ENCODE peak calls at places on chromosomes 7 and 10, in ten cellular contexts. E is spleen, A is endothelial cell of umbilical vein, Z is GM12891, N is sigmoid colon, I is transverse colon, P is stomach, H is GM12892, D is H1, Q is upper lobe of left lung. B is an unnamed sample.

GRCh38 chr7:142563470-142563869 is 185.8 kb upstream of the PRSS1 start:
- DNase-seq in E (no peak), I (no peak), H (no peak), P (no peak), Q (no peak), N (no peak), A (no peak), D (no peak), Z (no peak), B (no peak)

GRCh38 chr7:24573008-24573553 is at the start of gene PALS2:
- DNase-seq in E (peak), A (peak), D (peak), I (peak), N (peak), Z (peak), Q (peak), P (peak), H (peak), B (peak)

GRCh38 chr10:71646051-71646450 is 73.5 kb downstream of the C10orf105 start:
- DNase-seq in E (no peak), A (no peak), D (no peak), H (no peak), I (no peak), Q (no peak), Z (no peak), N (no peak), P (no peak), B (no peak)

GRCh38 chr7:32531402-32531801 is 36.1 kb downstream of the AVL9 start:
- DNase-seq in E (no peak), N (no peak), Q (no peak), H (no peak), D (no peak), P (no peak), I (no peak), Z (no peak), A (no peak), B (no peak)

GRCh38 chr7:48154792-48155413 is 16.4 kb upstream of the ABCA13 start:
- DNase-seq in I (peak), P (no peak), Q (no peak), A (peak), H (no peak), N (no peak), Z (no peak), E (no peak), D (no peak), B (no peak)

GRCh38 chr10:3099291-3100092 is 32.1 kb downstream of the PFKP start:
- DNase-seq in I (no peak), N (no peak), Z (no peak), A (no peak), Q (no peak), H (no peak), D (no peak), P (no peak), E (no peak), B (no peak)

GRCh38 chr10:117740088-117740487 is 197.5 kb downstream of the EMX2 start:
- DNase-seq in P (no peak), D (no peak), Q (no peak), H (no peak), I (no peak), E (no peak), N (no peak), Z (no peak), A (no peak), B (no peak)

GRCh38 chr10:86440874-86441838 is 74.6 kb upstream of the GRID1 start:
- DNase-seq in I (no peak), Q (no peak), Z (no peak), D (no peak), E (no peak), N (no peak), H (no peak), A (peak), P (no peak), B (no peak)

GRCh38 chr7:8625612-8626011 is 192.2 kb downstream of the NXPH1 start:
- DNase-seq in Q (no peak), H (no peak), P (no peak), I (no peak), Z (no peak), N (no peak), A (no peak), E (no peak), D (no peak), B (no peak)

GRCh38 chr7:100545636-100546128 is 6.7 kb downstream of the AGFG2 start:
- DNase-seq in Q (no peak), N (peak), H (no peak), A (peak), P (no peak), E (no peak), D (no peak), I (peak), Z (no peak), B (peak)
- TF ChIP-seq POLR2A in Q (no peak), N (no peak), H (peak), A (peak), P (no peak), E (no peak), D (no peak), I (no peak), Z (peak), B (no peak)

GRCh38 chr7:132815696-132816334 is 239.5 kb upstream of the PLXNA4 start:
- DNase-seq in Q (no peak), I (no peak), D (no peak), A (peak), P (no peak), N (no peak), H (no peak), Z (no peak), E (no peak), B (no peak)
- TF ChIP-seq POLR2AphosphoS5 in Q (no peak), I (no peak), D (no peak), A (no peak), P (no peak), N (no peak), H (no peak), Z (no peak), E (no peak), B (no peak)

DNA sequence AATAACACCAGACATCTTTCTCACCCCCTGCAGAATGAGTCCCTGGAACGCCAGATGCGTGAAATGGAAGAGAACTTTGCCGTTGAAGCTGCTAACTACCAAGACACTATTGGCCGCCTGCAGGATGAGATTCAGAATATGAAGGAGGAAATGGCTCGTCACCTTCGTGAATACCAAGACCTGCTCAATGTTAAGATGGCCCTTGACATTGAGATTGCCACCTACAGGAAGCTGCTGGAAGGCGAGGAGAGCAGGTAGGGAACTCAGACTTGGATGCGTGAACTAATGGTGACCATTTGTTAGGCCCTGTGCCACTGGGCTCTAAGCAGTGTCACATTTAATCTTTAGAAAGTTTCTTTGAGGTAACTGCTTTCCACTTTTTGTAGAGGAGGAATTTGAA is 7.1 kb downstream of the VIM start:
- DNase-seq in A (peak), P (no peak), D (no peak), I (no peak), H (no peak), Z (no peak), Q (no peak), N (no peak), E (no peak), B (no peak)
- TF ChIP-seq POLR2A in A (no peak), P (no peak), D (no peak), I (no peak), H (no peak), Z (no peak), Q (no peak), N (no peak), E (no peak), B (no peak)

GRCh38 chr7:159025161-159025779 is 119.4 kb downstream of the VIPR2 start:
- DNase-seq in Z (no peak), I (peak), A (no peak), D (no peak), E (no peak), N (peak), P (no peak), H (no peak), Q (no peak), B (no peak)
- TF ChIP-seq POLR2AphosphoS5 in Z (no peak), I (no peak), A (no peak), D (no peak), E (no peak), N (no peak), P (no peak), H (no peak), Q (no peak), B (no peak)

GRCh38 chr10:100009793-100010676 is at the start of gene DNMBP:
- DNase-seq in I (peak), A (peak), Z (peak), Q (peak), P (peak), H (peak), E (peak), D (peak), N (peak), B (peak)
- TF ChIP-seq POLR2A in I (no peak), A (peak), Z (no peak), Q (no peak), P (no peak), H (peak), E (no peak), D (no peak), N (no peak), B (no peak)

GRCh38 chr10:11824825-11825224 is 1.7 kb downstream of the PROSER2 start:
- DNase-seq in P (peak), A (no peak), Q (no peak), N (no peak), I (no peak), D (no peak), Z (no peak), E (no peak), H (no peak), B (no peak)
- TF ChIP-seq POLR2AphosphoS5 in P (no peak), A (no peak), Q (no peak), N (no peak), I (no peak), D (no peak), Z (no peak), E (no peak), H (no peak), B (no peak)

GRCh38 chr10:77581738-77582137 is 55.9 kb downstream of the KCNMA1 start:
- DNase-seq in N (peak), I (no peak), A (no peak), E (no peak), D (no peak), Q (no peak), P (no peak), Z (no peak), H (no peak), B (no peak)

GRCh38 chr10:77580500-77580899 is 57.1 kb downstream of the KCNMA1 start:
- DNase-seq in A (no peak), I (no peak), D (no peak), Q (no peak), E (no peak), H (no peak), P (no peak), N (peak), Z (no peak), B (no peak)

GRCh38 chr10:77578583-77579227 is 58.9 kb downstream of the KCNMA1 start:
- DNase-seq in N (peak), A (peak), D (no peak), E (no peak), H (no peak), I (no peak), P (no peak), Q (no peak), Z (no peak), B (no peak)

GRCh38 chr10:77583527-77583926 is 54.1 kb downstream of the KCNMA1 start:
- DNase-seq in N (no peak), E (peak), P (no peak), Q (no peak), A (no peak), I (no peak), Z (no peak), D (no peak), H (no peak), B (no peak)

DNA sequence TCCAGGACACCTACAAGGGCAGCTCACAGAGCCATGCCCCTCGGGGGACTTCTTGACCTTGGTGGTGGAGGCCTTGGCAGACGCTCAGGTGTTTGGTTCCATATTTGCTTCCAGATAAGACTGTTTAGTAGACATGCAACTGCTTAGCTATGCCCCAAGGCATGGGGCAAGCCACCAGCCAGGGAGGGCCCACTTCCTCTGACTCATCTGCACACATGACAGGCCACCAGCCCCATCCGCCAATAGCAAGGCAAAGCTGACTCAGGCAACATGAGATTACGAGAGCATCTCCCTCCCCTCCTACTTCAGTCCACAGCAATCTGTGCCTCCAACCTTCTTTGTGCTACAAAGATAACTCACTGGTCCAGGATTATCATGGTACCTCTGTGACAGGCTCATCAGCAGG is 54.9 kb downstream of the KCNMA1 start:
- DNase-seq in N (peak), I (no peak), D (no peak), Q (no peak), H (no peak), E (no peak), P (peak), Z (no peak), A (no peak), B (no peak)
- TF ChIP-seq POLR2A in N (no peak), I (no peak), D (no peak), Q (no peak), H (no peak), E (no peak), P (no peak), Z (no peak), A (no peak), B (no peak)

DNA sequence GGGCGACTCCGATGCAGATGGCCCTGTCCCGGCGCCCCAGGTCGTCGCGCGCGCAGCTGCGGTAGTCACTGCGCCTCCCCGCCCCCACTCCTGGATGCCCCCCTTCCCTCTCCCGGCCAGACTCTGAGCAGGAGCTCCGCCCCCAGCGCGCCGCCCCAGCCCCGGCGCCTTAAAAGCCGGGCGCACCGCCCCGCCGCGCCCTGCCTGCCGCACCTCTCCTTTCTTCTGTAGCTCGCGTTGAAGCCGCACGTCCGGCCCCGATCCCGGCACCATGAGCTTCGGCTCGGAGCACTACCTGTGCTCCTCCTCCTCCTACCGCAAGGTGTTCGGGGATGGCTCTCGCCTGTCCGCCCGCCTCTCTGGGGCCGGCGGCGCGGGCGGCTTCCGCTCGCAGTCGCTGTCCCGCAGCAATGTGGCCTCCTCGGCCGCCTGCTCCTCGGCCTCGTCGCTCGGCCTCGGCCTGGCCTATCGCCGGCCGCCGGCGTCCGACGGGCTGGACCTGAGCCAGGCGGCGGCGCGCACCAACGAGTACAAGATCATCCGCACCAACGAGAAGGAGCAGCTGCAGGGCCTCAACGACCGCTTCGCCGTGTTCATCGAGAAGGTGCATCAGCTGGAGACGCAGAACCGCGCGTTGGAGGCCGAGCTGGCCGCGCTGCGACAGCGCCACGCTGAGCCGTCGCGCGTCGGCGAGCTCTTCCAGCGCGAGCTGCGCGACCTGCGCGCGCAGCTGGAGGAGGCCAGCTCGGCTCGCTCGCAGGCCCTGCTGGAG is at the start of gene INA:
- DNase-seq in Z (peak), D (peak), P (no peak), N (no peak), E (no peak), H (peak), Q (peak), I (no peak), A (peak), B (no peak)
- TF ChIP-seq POLR2AphosphoS5 in Z (no peak), D (no peak), P (no peak), N (no peak), E (no peak), H (no peak), Q (no peak), I (no peak), A (no peak), B (no peak)